ENCODE peak calls at places on chromosomes 16 and 17, in ten cellular contexts. J is esophagus muscularis mucosa; U is tibial nerve; X is HAP-1; T is heart right ventricle; M is A549; Q is adipocyte; K is CD4-positive, alpha-beta memory T cell; O is tibial artery; V is aorta. B is an unnamed sample.

GRCh38 chr16:85332175-85332574 is 219.9 kb upstream of the CIBAR2 start:
- DNase-seq in J (no peak), U (no peak), X (no peak), T (no peak), M (no peak), Q (no peak), K (no peak), O (no peak), V (no peak), B (no peak)

GRCh38 chr17:74935585-74936469 is at the start of gene OTOP3:
- DNase-seq in J (no peak), U (no peak), X (peak; percentile 45), T (no peak), M (no peak), Q (peak; percentile 4), K (no peak), O (no peak), V (no peak), B (no peak)

GRCh38 chr17:31388770-31389672 is 2.5 kb upstream of the RAB11FIP4 start:
- DNase-seq in J (no peak), U (no peak), X (peak; percentile 69), T (no peak), M (peak; percentile 82), Q (peak; percentile 48), K (peak; percentile 34), O (no peak), V (no peak), B (peak; percentile 18)

GRCh38 chr17:7852262-7852670 is 2.6 kb upstream of the TMEM88 start:
- DNase-seq in J (no peak), U (no peak), X (no peak), T (peak; percentile 12), M (no peak), Q (no peak), K (no peak), O (no peak), V (no peak), B (no peak)

GRCh38 chr16:63617047-63617989 is 1504.5 kb downstream of the CDH11 start:
- DNase-seq in J (no peak), U (no peak), X (no peak), T (peak; percentile 8), M (no peak), Q (peak; percentile 35), K (no peak), O (no peak), V (peak; percentile 67), B (no peak)

GRCh38 chr16:1979271-1980025 is 1.8 kb downstream of the NOXO1 start:
- DNase-seq in J (no peak), U (no peak), X (no peak), T (no peak), M (no peak), Q (no peak), K (peak; percentile 32), O (no peak), V (no peak), B (no peak)

GRCh38 chr17:57086069-57086930 is 1.3 kb downstream of the AKAP1 start:
- DNase-seq in J (no peak), U (no peak), X (peak; percentile 54), T (no peak), M (peak; percentile 79), Q (peak; percentile 32), K (peak; percentile 26), O (peak; percentile 29), V (peak; percentile 82), B (no peak)

GRCh38 chr16:2705351-2705750 is 14.7 kb downstream of the PRSS27 start:
- DNase-seq in J (no peak), U (no peak), X (no peak), T (no peak), M (no peak), Q (no peak), K (no peak), O (no peak), V (no peak), B (no peak)

GRCh38 chr17:60602871-60603270 is 2.9 kb downstream of the PPM1D start:
- DNase-seq in J (no peak), U (no peak), X (no peak), T (no peak), M (no peak), Q (no peak), K (no peak), O (no peak), V (no peak), B (no peak)
- H3K4me3 ChIP-seq in J (peak overlapping the region; percentile 96), U (peak overlapping the region; percentile 97), X (peak overlapping the region; percentile 94), T (peak overlapping the region; percentile 99), M (peak overlapping the region; percentile 88), Q (peak overlapping the region; percentile 94), K (no peak overlapping the region), O (peak overlapping the region; percentile 72), V (peak overlapping the region; percentile 91), B (no peak overlapping the region)

GRCh38 chr17:40343126-40344119 is 21.1 kb downstream of the GJD3 start:
- DNase-seq in J (no peak), U (no peak), X (no peak), T (peak; percentile 78), M (no peak), Q (peak; percentile 48), K (no peak), O (no peak), V (no peak), B (no peak)
- H3K4me1 ChIP-seq in J (peaks cover 85% of the 10 kb centered on the region), U (peaks cover 77% of the 10 kb centered on the region), X (peaks cover 22% of the 10 kb centered on the region), T (peaks cover 82% of the 10 kb centered on the region), M (peaks cover 72% of the 10 kb centered on the region), Q (peaks cover 70% of the 10 kb centered on the region), K (peaks cover 90% of the 10 kb centered on the region), O (peaks cover 74% of the 10 kb centered on the region), V (no peaks in the 10 kb centered on the region), B (peaks cover 79% of the 10 kb centered on the region)

GRCh38 chr16:35733971-35734702 is 2274.7 kb downstream of the TP53TG3F start:
- DNase-seq in J (peak; percentile 81), U (no peak), X (no peak), T (no peak), M (no peak), Q (no peak), K (no peak), O (no peak), V (no peak), B (no peak)

GRCh38 chr16:35730251-35730650 is 2270.8 kb downstream of the TP53TG3F start:
- DNase-seq in J (peak; percentile 60), U (no peak), X (no peak), T (no peak), M (no peak), Q (no peak), K (no peak), O (no peak), V (no peak), B (no peak)

GRCh38 chr16:35733278-35733965 is 2274.0 kb downstream of the TP53TG3F start:
- DNase-seq in J (peak; percentile 85), U (no peak), X (no peak), T (no peak), M (no peak), Q (no peak), K (no peak), O (no peak), V (no peak), B (no peak)

GRCh38 chr16:35732046-35732810 is 2272.8 kb downstream of the TP53TG3F start:
- DNase-seq in J (peak; percentile 68), U (no peak), X (no peak), T (no peak), M (no peak), Q (no peak), K (no peak), O (no peak), V (no peak), B (no peak)

DNA sequence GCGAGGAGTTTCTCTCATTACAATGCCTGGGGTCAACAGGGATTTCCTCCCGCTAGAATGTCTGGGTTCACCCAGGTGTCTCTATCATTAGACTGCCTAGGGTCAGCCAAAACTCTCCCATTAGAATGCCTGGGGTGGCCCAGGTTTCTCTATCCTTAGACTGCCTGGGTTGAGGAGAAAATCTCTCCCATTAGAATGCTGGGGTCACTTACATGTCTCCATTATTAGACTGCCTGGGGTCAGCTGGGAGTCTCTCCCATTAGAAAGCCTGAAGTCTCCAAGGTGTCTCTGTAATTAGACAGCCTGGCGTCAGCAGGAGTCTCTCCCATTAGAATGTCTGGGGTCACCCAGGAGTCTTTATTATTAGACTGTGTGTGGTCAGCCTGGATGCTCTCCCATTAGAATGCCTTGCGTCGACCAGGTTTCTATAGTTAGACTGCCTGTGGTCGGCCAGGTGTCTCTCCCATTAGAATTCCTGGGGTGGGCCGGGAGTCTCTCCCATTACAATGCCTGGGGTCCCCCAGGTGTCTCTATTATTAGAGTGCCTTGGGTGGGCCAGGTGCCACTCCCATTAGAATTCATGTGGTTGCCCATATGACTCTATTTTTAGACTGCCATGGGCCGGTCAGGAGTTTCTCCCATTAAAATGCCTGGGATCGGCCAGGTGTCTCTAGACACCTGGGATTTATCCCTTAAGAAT is 2272.1 kb downstream of the TP53TG3F start:
- DNase-seq in J (peak; percentile 79), U (no peak), X (no peak), T (no peak), M (no peak), Q (no peak), K (no peak), O (no peak), V (no peak), B (no peak)
- H3K9me3 ChIP-seq in J (peaks cover 33% of the 10 kb centered on the region), U (no peaks in the 10 kb centered on the region), X (no peaks in the 10 kb centered on the region), T (no peaks in the 10 kb centered on the region), M (no peaks in the 10 kb centered on the region), Q (no peaks in the 10 kb centered on the region), K (peaks cover 19% of the 10 kb centered on the region), O (no peaks in the 10 kb centered on the region), V (no peaks in the 10 kb centered on the region), B (peaks cover 27% of the 10 kb centered on the region)

GRCh38 chr17:50837286-50837979 is 2.0 kb downstream of the WFIKKN2 start:
- DNase-seq in J (no peak), U (no peak), X (no peak), T (no peak), M (no peak), Q (no peak), K (no peak), O (no peak), V (peak; percentile 62), B (no peak)

GRCh38 chr17:50836826-50837225 is 1.4 kb downstream of the WFIKKN2 start:
- DNase-seq in J (no peak), U (no peak), X (no peak), T (no peak), M (no peak), Q (no peak), K (no peak), O (no peak), V (peak; percentile 71), B (no peak)

GRCh38 chr17:50834786-50835562 is 412 bp upstream of the WFIKKN2 start:
- DNase-seq in J (no peak), U (no peak), X (no peak), T (no peak), M (no peak), Q (peak; percentile 60), K (no peak), O (no peak), V (peak; percentile 79), B (no peak)

GRCh38 chr17:50834126-50834785 is 1.1 kb upstream of the WFIKKN2 start:
- DNase-seq in J (no peak), U (no peak), X (no peak), T (no peak), M (no peak), Q (no peak), K (no peak), O (no peak), V (peak; percentile 15), B (no peak)

DNA sequence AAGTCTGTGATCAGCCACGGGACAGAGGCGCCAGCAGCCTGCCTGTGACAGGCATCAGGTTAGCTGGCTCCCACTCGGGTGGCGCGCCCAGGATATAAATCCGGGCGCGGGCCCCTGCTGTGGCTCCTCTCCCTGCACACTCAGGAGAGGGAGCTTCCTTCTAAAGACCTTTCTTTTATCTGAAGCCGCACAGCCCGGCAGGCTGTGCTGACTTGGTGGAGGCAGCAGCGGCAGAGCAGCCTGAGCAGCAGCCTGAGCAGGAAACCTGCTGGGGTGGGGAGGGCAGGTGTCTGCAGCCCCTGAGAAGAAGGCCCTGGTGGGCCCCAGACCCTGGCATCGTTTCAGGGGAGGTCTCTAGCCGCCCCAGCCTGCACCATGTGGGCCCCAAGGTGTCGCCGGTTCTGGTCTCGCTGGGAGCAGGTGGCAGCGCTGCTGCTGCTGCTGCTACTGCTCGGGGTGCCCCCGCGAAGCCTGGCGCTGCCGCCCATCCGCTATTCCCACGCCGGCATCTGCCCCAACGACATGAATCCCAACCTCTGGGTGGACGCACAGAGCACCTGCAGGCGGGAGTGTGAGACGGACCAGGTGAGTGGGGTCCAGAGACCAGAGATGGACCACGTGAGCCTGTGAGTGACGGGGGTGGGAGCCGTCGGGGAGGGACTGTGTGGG is at the start of gene WFIKKN2:
- DNase-seq in J (no peak), U (no peak), X (no peak), T (no peak), M (no peak), Q (no peak), K (no peak), O (no peak), V (peak; percentile 68), B (no peak)
- H3K4me3 ChIP-seq in J (peak within 1 kb of the TSS; percentile 40), U (peak within 1 kb of the TSS; percentile 24), X (no peak within 1 kb of the TSS), T (no peak within 1 kb of the TSS), M (no peak within 1 kb of the TSS), Q (peak within 1 kb of the TSS; percentile 61), K (no peak within 1 kb of the TSS), O (peak within 1 kb of the TSS; percentile 55), V (no peak within 1 kb of the TSS), B (no peak within 1 kb of the TSS)